ENCODE peak calls at places on chromosome 10, in six cellular contexts. G is EH, Q is upper lobe of left lung, B is HFF-Myc, X is activated T-helper 1 cell treated with Interleukin-2 at 50 U/mL for 16 hours, C is endothelial cell. R is an unnamed sample.

GRCh38 chr10:132788831-132789219 is 2.9 kb upstream of the NKX6-2 start:
- DNase-seq in Q (no peak), B (no peak), X (no peak), G (no peak), C (no peak), R (peak; percentile 51)

GRCh38 chr10:1358860-1359598 is 302.8 kb downstream of the WDR37 start:
- DNase-seq in Q (no peak), G (no peak), C (no peak), X (no peak), B (no peak), R (no peak)

GRCh38 chr10:12510566-12510965 is 161.2 kb downstream of the CAMK1D start:
- DNase-seq in G (no peak), C (no peak), X (no peak), B (no peak), Q (no peak), R (no peak)

GRCh38 chr10:63262674-63263073 is 129.5 kb downstream of the NRBF2 start:
- DNase-seq in Q (no peak), C (no peak), X (no peak), G (no peak), B (no peak), R (no peak)

GRCh38 chr10:62116896-62117295 is 151.7 kb downstream of the RTKN2 start:
- DNase-seq in C (no peak), B (no peak), G (no peak), X (no peak), Q (no peak), R (no peak)

GRCh38 chr10:61841338-61841875 is 60.1 kb upstream of the ARID5B start:
- DNase-seq in C (no peak), Q (no peak), G (no peak), B (no peak), X (no peak), R (peak; percentile 27)

GRCh38 chr10:113094114-113094486 is 144.1 kb downstream of the TCF7L2 start:
- DNase-seq in Q (no peak), G (peak; percentile 75), X (no peak), B (no peak), C (no peak), R (no peak)

GRCh38 chr10:124386186-124387077 is 32.3 kb downstream of the OAT start:
- DNase-seq in C (no peak), G (no peak), X (no peak), Q (no peak), B (no peak), R (peak; percentile 89)

GRCh38 chr10:125407000-125407502 is 246.7 kb upstream of the CTBP2 start:
- DNase-seq in Q (no peak), G (peak; percentile 67), X (no peak), B (peak; percentile 9), C (no peak), R (peak; percentile 19)

GRCh38 chr10:124005091-124005490 is 88.3 kb downstream of the CHST15 start:
- DNase-seq in B (no peak), Q (peak; percentile 14), G (no peak), C (no peak), X (no peak), R (no peak)

GRCh38 chr10:132279873-132280645 is 27.7 kb downstream of the STK32C start:
- DNase-seq in Q (no peak), X (no peak), B (no peak), C (no peak), G (no peak), R (no peak)